ENCODE peak calls at places on chromosomes 3 and 15, in five cellular contexts. O is psoas muscle; A is CD4-positive, alpha-beta T cell; D is OCI-LY7; E is transverse colon. N is an unnamed sample. For H3K9me3, the result is how much of the 10 kb centered on the place peaks cover.

GRCh38 chr15:57572463-57572862 is 19.2 kb upstream of the MYZAP start:
- DNase-seq in A (no peak), E (no peak), D (no peak), O (no peak), N (no peak)

GRCh38 chr3:50430950-50431435 is 71.7 kb upstream of the TMEM115 start:
- DNase-seq in A (no peak), D (no peak), E (no peak), O (no peak), N (no peak)

GRCh38 chr15:86235667-86236066 is 156.0 kb downstream of the AGBL1 start:
- DNase-seq in O (no peak), E (no peak), A (no peak), D (no peak), N (no peak)

GRCh38 chr15:63313866-63314265 is 36.5 kb downstream of the APH1B start:
- DNase-seq in E (no peak), A (no peak), D (no peak), O (no peak), N (no peak)

GRCh38 chr3:40645883-40646282 is 121.1 kb downstream of the ZNF621 start:
- DNase-seq in O (no peak), D (no peak), E (peak), A (no peak), N (no peak)

GRCh38 chr15:61069369-61070075 is 159.6 kb downstream of the RORA start:
- DNase-seq in A (no peak), E (no peak), D (no peak), O (no peak), N (no peak)

GRCh38 chr3:17238029-17238428 is 353.3 kb downstream of the PLCL2 start:
- DNase-seq in A (no peak), O (no peak), E (no peak), D (no peak), N (no peak)

GRCh38 chr15:71048913-71049675 is 66.2 kb upstream of the THSD4 start:
- DNase-seq in D (no peak), E (no peak), O (no peak), A (no peak), N (no peak)

GRCh38 chr3:45103753-45104714 is 42.1 kb downstream of the CDCP1 start:
- DNase-seq in A (no peak), D (no peak), E (no peak), O (no peak), N (no peak)

GRCh38 chr15:80411788-80412288 is 7.7 kb downstream of the ARNT2 start:
- DNase-seq in D (no peak), A (no peak), O (no peak), E (no peak), N (no peak)

GRCh38 chr15:99475754-99476412 is 89.9 kb upstream of the MEF2A start:
- DNase-seq in D (no peak), A (no peak), E (no peak), O (no peak), N (no peak)

GRCh38 chr3:28680050-28680449 is 331.4 kb upstream of the AZI2 start:
- DNase-seq in D (no peak), O (no peak), A (no peak), E (no peak), N (no peak)

GRCh38 chr15:57705746-57706404 is 639 bp upstream of the POLR2M start:
- DNase-seq in D (peak), E (no peak), O (no peak), A (no peak), N (no peak)

GRCh38 chr15:66948294-66948693 is 117.1 kb upstream of the SMAD3 start:
- DNase-seq in D (no peak), A (no peak), E (no peak), O (no peak), N (no peak)

GRCh38 chr15:77532846-77533245 is 99.9 kb downstream of the LINGO1 start:
- DNase-seq in E (no peak), D (no peak), O (no peak), A (no peak), N (no peak)

GRCh38 chr15:88572030-88572333 is 25.5 kb upstream of the DET1 start:
- DNase-seq in E (no peak), D (no peak), O (no peak), A (no peak), N (no peak)

GRCh38 chr3:111669926-111670630 is 74.9 kb upstream of the ZBED2 start:
- DNase-seq in O (no peak), D (no peak), E (no peak), A (no peak), N (no peak)

GRCh38 chr3:186057594-186057993 is 51.3 kb downstream of the ETV5 start:
- DNase-seq in E (no peak), D (no peak), A (no peak), O (no peak), N (no peak)

GRCh38 chr3:100499651-100500050 is 7.2 kb downstream of the TMEM45A start:
- DNase-seq in E (no peak), A (no peak), O (no peak), D (no peak), N (no peak)

GRCh38 chr15:78358114-78358513 is 18.0 kb downstream of the CRABP1 start:
- DNase-seq in D (no peak), O (no peak), E (no peak), A (no peak), N (no peak)

GRCh38 chr15:69045810-69046209 is 31.3 kb downstream of the NOX5 start:
- DNase-seq in A (no peak), D (no peak), O (no peak), E (no peak), N (no peak)

GRCh38 chr3:143668385-143668784 is 179.9 kb downstream of the SLC9A9 start:
- DNase-seq in A (no peak), E (no peak), D (no peak), O (no peak), N (no peak)

GRCh38 chr15:71736286-71736947 is 73.9 kb upstream of the NR2E3 start:
- DNase-seq in E (no peak), D (peak), A (no peak), O (no peak), N (no peak)

GRCh38 chr15:69662668-69663000 is 210.0 kb downstream of the RPLP1 start:
- DNase-seq in A (no peak), O (no peak), E (no peak), D (no peak), N (no peak)

GRCh38 chr3:128282392-128283196 is 129.3 kb downstream of the EEFSEC start:
- DNase-seq in O (peak), E (peak), A (no peak), D (no peak), N (no peak)

GRCh38 chr15:67715166-67715565 is 110.1 kb upstream of the SKOR1 start:
- DNase-seq in E (no peak), O (no peak), D (no peak), A (no peak), N (no peak)

GRCh38 chr3:31232049-31233040 is 300.4 kb upstream of the STT3B start:
- DNase-seq in A (no peak), O (no peak), D (peak), E (no peak), N (no peak)
- H3K9me3 ChIP-seq in A (under half), O (under half), D (under half), E (under half), N (under half)

GRCh38 chr3:3699407-3699806 is 99.8 kb upstream of the LRRN1 start:
- DNase-seq in O (no peak), D (no peak), A (no peak), E (no peak), N (no peak)

GRCh38 chr3:3689601-3690375 is 109.4 kb upstream of the LRRN1 start:
- DNase-seq in E (no peak), A (no peak), O (no peak), D (no peak), N (no peak)

GRCh38 chr3:3693593-3693992 is 105.6 kb upstream of the LRRN1 start:
- DNase-seq in A (no peak), O (no peak), E (no peak), D (no peak), N (no peak)
- H3K9me3 ChIP-seq in A (under half), O (under half), E (under half), D (under half), N (under half)

DNA sequence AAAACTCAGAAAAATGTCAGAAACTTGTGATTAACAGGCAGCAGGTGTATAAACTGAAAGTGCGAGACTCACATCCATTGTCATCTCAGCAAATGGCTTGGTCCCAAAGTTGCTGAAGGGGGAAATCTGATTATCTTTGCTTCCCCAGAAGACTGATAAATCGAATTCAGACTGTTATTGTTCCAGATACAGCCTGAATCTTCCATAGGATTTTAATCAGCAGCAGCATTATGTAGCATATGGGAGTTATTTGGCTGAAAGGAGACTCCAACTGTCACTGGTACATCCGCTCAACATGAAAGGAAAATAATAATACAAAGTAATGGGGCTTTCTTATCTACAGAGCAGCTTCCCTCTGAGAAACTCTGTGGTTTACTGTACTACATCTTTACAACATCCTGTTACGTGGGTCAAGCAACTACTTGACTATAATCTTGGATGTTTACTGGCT is 550.4 kb upstream of the CCDC54 start:
- DNase-seq in A (no peak), O (no peak), D (no peak), E (no peak), N (no peak)
- H3K9me3 ChIP-seq in A (under half), O (under half), D (under half), E (under half), N (under half)

GRCh38 chr3:6580808-6581207 is 280.1 kb upstream of the GRM7 start:
- DNase-seq in E (no peak), O (no peak), A (no peak), D (no peak), N (no peak)

GRCh38 chr3:6585360-6585759 is 275.6 kb upstream of the GRM7 start:
- DNase-seq in D (no peak), O (no peak), A (no peak), E (no peak), N (no peak)
- H3K9me3 ChIP-seq in D (under half), O (under half), A (under half), E (under half), N (under half)

GRCh38 chr15:76267077-76267476 is 44.2 kb downstream of the ETFA start:
- DNase-seq in E (no peak), D (peak), O (no peak), A (no peak), N (no peak)
- H3K9me3 ChIP-seq in E (under half), D (half or more), O (under half), A (under half), N (under half)

GRCh38 chr3:20569310-20569709 is 383.3 kb upstream of the SGO1 start:
- DNase-seq in D (no peak), A (no peak), O (no peak), E (no peak), N (no peak)
- H3K9me3 ChIP-seq in D (under half), A (under half), O (under half), E (under half), N (under half)

GRCh38 chr3:43338295-43338694 is 52.0 kb downstream of the SNRK start:
- DNase-seq in O (no peak), E (no peak), A (no peak), D (peak), N (no peak)
- H3K9me3 ChIP-seq in O (under half), E (under half), A (under half), D (under half), N (under half)

DNA sequence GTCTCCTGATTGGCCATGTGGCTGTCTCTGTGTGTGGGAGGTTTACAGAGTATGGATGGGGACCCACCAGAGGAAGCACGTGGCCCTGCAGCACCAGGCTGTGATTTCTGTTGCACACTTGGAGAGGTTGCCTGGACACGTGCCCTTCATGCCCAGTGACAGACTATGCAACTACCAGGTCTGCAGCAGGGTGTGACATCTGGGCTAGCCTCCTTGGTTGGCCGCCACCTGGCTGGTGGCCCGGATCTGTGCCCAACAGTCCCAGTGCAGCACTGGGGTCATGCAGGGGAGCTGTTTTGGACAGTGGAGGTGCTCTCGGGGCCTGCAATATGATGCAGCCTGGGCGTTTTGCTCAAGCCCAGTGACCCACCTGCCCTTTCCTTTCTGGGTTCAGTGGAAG is 212.5 kb downstream of the UBE3A start:
- DNase-seq in D (no peak), O (no peak), A (no peak), E (no peak), N (no peak)
- H3K9me3 ChIP-seq in D (under half), O (under half), A (under half), E (under half), N (under half)

DNA sequence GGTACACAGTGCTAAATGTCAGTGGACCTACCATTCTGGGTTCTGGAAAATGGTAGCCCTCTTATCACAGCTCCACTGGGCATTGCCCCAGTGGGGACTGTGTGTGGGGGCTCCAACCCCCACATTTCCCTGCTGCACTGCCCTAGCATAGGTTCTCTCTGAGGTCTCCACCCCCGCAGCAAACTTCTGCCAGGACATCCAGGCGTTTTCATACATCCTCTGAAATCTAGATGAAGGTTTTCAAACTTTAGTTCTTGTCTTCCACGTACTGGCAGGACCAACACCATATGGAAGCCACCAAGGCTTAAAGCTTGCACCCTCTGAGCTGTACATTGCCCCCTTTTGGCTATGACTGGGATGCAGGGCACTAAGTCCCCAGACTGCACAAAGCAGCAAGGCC is 788.2 kb upstream of the ALCAM start:
- DNase-seq in E (no peak), O (no peak), A (no peak), D (peak), N (no peak)
- H3K9me3 ChIP-seq in E (under half), O (under half), A (under half), D (under half), N (under half)

N was measured in CD8-positive, alpha-beta memory T cell.